ENCODE peak calls at places on chromosomes 7 and 10, in four cellular contexts. B is adrenal gland, K is breast epithelium, A is fibroblast of lung. H is an unnamed sample.

GRCh38 chr10:95688648-95689047 is 5.1 kb downstream of the TCTN3 start:
- DNase-seq in K (no peak), B (no peak), A (no peak), H (no peak)

GRCh38 chr10:77197544-77197943 is 440.1 kb downstream of the KCNMA1 start:
- DNase-seq in A (no peak), K (no peak), B (no peak), H (no peak)

GRCh38 chr7:24510781-24511180 is 62.5 kb upstream of the PALS2 start:
- DNase-seq in A (no peak), K (no peak), B (no peak), H (no peak)

GRCh38 chr10:13672505-13672904 is 85.7 kb downstream of the PRPF18 start:
- DNase-seq in A (peak; percentile 18), B (no peak), K (no peak), H (no peak)

GRCh38 chr7:158564648-158565005 is 23.0 kb downstream of the PTPRN2 start:
- DNase-seq in K (no peak), B (no peak), A (no peak), H (no peak)

GRCh38 chr7:97971990-97972943 is 17.7 kb downstream of the OCM2 start:
- DNase-seq in K (peak; percentile 76), B (peak; percentile 81), A (peak; percentile 69), H (peak; percentile 85)

GRCh38 chr7:10315881-10316280 is 657.8 kb upstream of the PHF14 start:
- DNase-seq in A (no peak), B (no peak), K (no peak), H (no peak)

GRCh38 chr10:52216852-52217251 is 97.2 kb upstream of the DKK1 start:
- DNase-seq in K (no peak), B (no peak), A (peak; percentile 51), H (no peak)

GRCh38 chr7:100483728-100484635 is at the start of gene NYAP1:
- DNase-seq in K (no peak), B (peak; percentile 60), A (peak; percentile 31), H (peak; percentile 80)

GRCh38 chr10:69240455-69240854 is 20.3 kb downstream of the HKDC1 start:
- DNase-seq in K (no peak), A (no peak), B (no peak), H (no peak)

GRCh38 chr10:95445837-95446347 is 115.3 kb downstream of the SORBS1 start:
- DNase-seq in B (peak; percentile 72), A (peak; percentile 85), K (no peak), H (no peak)

GRCh38 chr7:64651632-64652165 is 14.2 kb upstream of the ZNF107 start:
- DNase-seq in A (no peak), K (no peak), B (no peak), H (no peak)

GRCh38 chr10:116721991-116722392 is 20.4 kb downstream of the HSPA12A start:
- DNase-seq in B (peak; percentile 27), K (no peak), A (peak; percentile 91), H (no peak)

GRCh38 chr10:129761981-129762956 is 201.8 kb downstream of the EBF3 start:
- DNase-seq in A (no peak), B (no peak), K (no peak), H (no peak)

GRCh38 chr7:157436763-157437480 is 100.1 kb downstream of the DNAJB6 start:
- DNase-seq in K (peak; percentile 19), B (no peak), A (peak; percentile 15), H (no peak)

GRCh38 chr10:74213571-74214162 is 62.6 kb downstream of the ADK start:
- DNase-seq in K (no peak), A (peak; percentile 23), B (peak; percentile 46), H (no peak)

GRCh38 chr7:2271273-2272026 is 29.4 kb downstream of the NUDT1 start:
- DNase-seq in A (no peak), B (no peak), K (no peak), H (no peak)

DNA sequence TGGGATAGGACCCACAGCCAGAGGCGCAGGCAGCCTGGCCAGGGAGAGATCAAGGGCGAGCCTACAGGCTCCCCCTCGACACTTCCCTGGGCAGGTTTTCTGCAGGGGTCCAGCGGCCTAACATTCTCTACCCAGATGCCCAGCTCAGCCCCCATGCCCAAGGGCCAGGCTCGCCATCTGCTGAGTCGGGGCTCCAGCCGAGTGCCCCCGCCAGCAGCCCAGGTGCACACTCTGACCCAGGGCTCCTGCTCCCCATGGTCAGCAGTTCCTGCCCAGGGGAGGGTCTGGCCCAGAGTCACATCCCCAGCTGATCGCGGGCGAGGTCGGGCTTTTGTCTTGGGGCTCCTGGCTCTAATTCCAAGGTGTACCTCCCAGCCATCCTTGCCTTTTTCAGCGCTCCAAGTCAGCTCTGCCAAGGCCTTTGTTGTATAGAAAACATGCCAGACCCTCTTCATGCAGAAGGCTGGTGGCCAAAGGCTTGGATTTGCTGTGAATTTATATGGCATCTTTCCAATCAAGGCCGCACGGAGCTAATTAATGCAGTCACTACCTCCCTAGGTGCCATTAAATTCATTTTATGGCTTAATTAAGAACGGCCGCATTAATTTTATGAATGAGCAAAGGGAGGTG is 120.7 kb downstream of the LRRC18 start:
- DNase-seq in K (no peak), B (no peak), A (no peak), H (no peak)
- H3K36me3 ChIP-seq in K (no peaks in the 10 kb centered on the region), B (no peaks in the 10 kb centered on the region), A (no peaks in the 10 kb centered on the region), H (no peaks in the 10 kb centered on the region)

GRCh38 chr10:49521062-49521461 is 17.9 kb downstream of the ERCC6 start:
- DNase-seq in K (no peak), A (no peak), B (no peak), H (no peak)
- H3K36me3 ChIP-seq in K (peaks cover 6% of the 10 kb centered on the region), A (no peaks in the 10 kb centered on the region), B (no peaks in the 10 kb centered on the region), H (no peaks in the 10 kb centered on the region)

GRCh38 chr7:30310674-30311362 is 26.4 kb downstream of the ZNRF2 start:
- DNase-seq in B (no peak), A (no peak), K (no peak), H (no peak)
- H3K36me3 ChIP-seq in B (no peaks in the 10 kb centered on the region), A (no peaks in the 10 kb centered on the region), K (no peaks in the 10 kb centered on the region), H (no peaks in the 10 kb centered on the region)

GRCh38 chr10:60400366-60400765 is 10.7 kb upstream of the ANK3 start:
- DNase-seq in B (no peak), K (no peak), A (no peak), H (no peak)
- H3K36me3 ChIP-seq in B (no peaks in the 10 kb centered on the region), K (no peaks in the 10 kb centered on the region), A (no peaks in the 10 kb centered on the region), H (no peaks in the 10 kb centered on the region)

GRCh38 chr7:359776-360361 is 69.9 kb downstream of the FOXL3 start:
- DNase-seq in B (no peak), A (no peak), K (no peak), H (no peak)

GRCh38 chr7:360454-361100 is 70.6 kb downstream of the FOXL3 start:
- DNase-seq in K (no peak), A (no peak), B (no peak), H (no peak)

GRCh38 chr7:362416-363096 is 72.6 kb downstream of the FOXL3 start:
- DNase-seq in B (peak; percentile 27), K (no peak), A (no peak), H (peak; percentile 36)

GRCh38 chr7:363626-364025 is 73.7 kb downstream of the FOXL3 start:
- DNase-seq in A (no peak), B (no peak), K (no peak), H (no peak)

GRCh38 chr7:361680-362415 is 71.9 kb downstream of the FOXL3 start:
- DNase-seq in K (no peak), B (no peak), A (no peak), H (peak; percentile 7)
- H3K36me3 ChIP-seq in K (no peaks in the 10 kb centered on the region), B (no peaks in the 10 kb centered on the region), A (no peaks in the 10 kb centered on the region), H (no peaks in the 10 kb centered on the region)

GRCh38 chr10:63221950-63222349 is 88.8 kb downstream of the NRBF2 start:
- DNase-seq in K (no peak), A (no peak), B (no peak), H (no peak)

GRCh38 chr10:63224241-63224640 is 91.1 kb downstream of the NRBF2 start:
- DNase-seq in A (no peak), K (no peak), B (no peak), H (no peak)

GRCh38 chr10:63217120-63217605 is 84.0 kb downstream of the NRBF2 start:
- DNase-seq in K (no peak), A (peak; percentile 50), B (peak; percentile 29), H (no peak)

GRCh38 chr10:63214586-63214985 is 81.5 kb downstream of the NRBF2 start:
- DNase-seq in A (no peak), B (no peak), K (no peak), H (no peak)

DNA sequence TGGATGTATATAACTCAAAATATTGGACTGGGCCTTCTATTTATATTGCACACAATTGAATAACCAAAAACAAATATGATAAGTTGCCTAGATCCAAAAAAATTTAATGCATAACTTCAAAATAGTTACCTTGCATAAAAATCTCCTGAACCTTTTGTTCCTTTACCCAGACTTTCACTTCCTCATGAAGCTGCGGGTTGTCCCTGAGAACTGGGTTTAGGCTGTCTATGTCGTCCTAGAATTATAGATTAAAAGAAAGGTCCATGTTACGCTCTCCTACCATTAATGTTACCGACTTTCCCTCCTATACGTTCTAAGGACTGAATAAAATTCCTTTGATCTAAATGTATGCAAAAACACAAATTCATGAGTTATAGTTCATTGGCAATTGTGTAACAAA is 86.6 kb downstream of the NRBF2 start:
- DNase-seq in A (no peak), B (no peak), K (no peak), H (no peak)
- H3K36me3 ChIP-seq in A (no peaks in the 10 kb centered on the region), B (no peaks in the 10 kb centered on the region), K (no peaks in the 10 kb centered on the region), H (no peaks in the 10 kb centered on the region)

DNA sequence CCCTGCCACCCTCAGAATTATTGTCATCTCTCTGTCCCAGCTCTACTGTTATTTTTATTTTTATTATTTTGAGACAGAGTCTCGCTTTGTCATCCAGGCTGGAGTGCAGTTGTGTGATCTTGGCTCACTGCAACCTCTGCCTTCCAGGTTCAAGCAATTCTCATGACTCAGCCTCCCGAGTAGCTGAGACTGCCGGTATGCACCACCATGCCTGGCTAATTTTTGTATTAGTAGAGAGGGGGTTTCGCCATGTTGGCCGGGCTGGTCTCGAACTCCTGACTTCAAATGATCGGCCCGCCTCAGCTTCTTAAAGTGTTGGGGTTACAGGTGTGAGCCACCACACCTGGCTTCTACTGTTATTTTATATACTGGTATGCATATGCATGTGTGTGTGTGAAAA is 11.0 kb downstream of the CALHM2 start:
- DNase-seq in A (peak; percentile 4), K (no peak), B (peak; percentile 39), H (no peak)
- H3K36me3 ChIP-seq in A (peaks cover 36% of the 10 kb centered on the region), K (no peaks in the 10 kb centered on the region), B (no peaks in the 10 kb centered on the region), H (peaks cover 97% of the 10 kb centered on the region)

GRCh38 chr10:128102480-128103228 is 23.6 kb downstream of the MKI67 start:
- DNase-seq in K (no peak), A (no peak), B (no peak), H (no peak)
- H3K36me3 ChIP-seq in K (no peaks in the 10 kb centered on the region), A (peaks cover 30% of the 10 kb centered on the region), B (no peaks in the 10 kb centered on the region), H (no peaks in the 10 kb centered on the region)

H was measured in heart left ventricle.